ENCODE peak calls at places on chromosome 17, in seven cellular contexts. E, U, P, A, T, Z and X are unnamed samples.

GRCh38 chr17:59257101-59257500 is 36.8 kb downstream of the GDPD1 start:
- DNase-seq in E (no peak), U (no peak), P (no peak), A (no peak), T (no peak), Z (no peak), X (no peak)

GRCh38 chr17:57892820-57893595 is 43.2 kb upstream of the MRPS23 start:
- DNase-seq in E (no peak), U (peak; percentile 100), P (peak; percentile 98), A (no peak), T (no peak), Z (no peak), X (peak; percentile 99)

GRCh38 chr17:45648642-45649041 is 135.5 kb upstream of the CRHR1 start:
- DNase-seq in E (no peak), U (no peak), P (no peak), A (no peak), T (no peak), Z (no peak), X (no peak)

GRCh38 chr17:64148017-64148631 is 18.2 kb upstream of the ERN1 start:
- DNase-seq in E (no peak), U (peak; percentile 62), P (no peak), A (no peak), T (no peak), Z (no peak), X (peak; percentile 45)

GRCh38 chr17:68291836-68292688 is 767 bp downstream of the ARSG start:
- DNase-seq in E (peak; percentile 85), U (peak; percentile 53), P (peak; percentile 76), A (peak; percentile 93), T (peak; percentile 86), Z (no peak), X (peak; percentile 86)

GRCh38 chr17:82370471-82371332 is 863 bp upstream of the UTS2R start:
- DNase-seq in E (no peak), U (peak; percentile 7), P (no peak), A (no peak), T (peak; percentile 45), Z (no peak), X (no peak)

GRCh38 chr17:5553479-5553878 is 30.8 kb downstream of the NLRP1 start:
- DNase-seq in E (no peak), U (no peak), P (no peak), A (no peak), T (no peak), Z (no peak), X (no peak)

GRCh38 chr17:57281887-57282653 is 25.7 kb downstream of the MSI2 start:
- DNase-seq in E (no peak), U (no peak), P (no peak), A (no peak), T (no peak), Z (no peak), X (no peak)

GRCh38 chr17:56793947-56794346 is 39.8 kb downstream of the C17orf67 start:
- DNase-seq in E (no peak), U (no peak), P (no peak), A (no peak), T (no peak), Z (no peak), X (no peak)

GRCh38 chr17:63477471-63478440 is 895 bp downstream of the ACE start:
- DNase-seq in E (no peak), U (no peak), P (no peak), A (no peak), T (peak; percentile 22), Z (no peak), X (no peak)

GRCh38 chr17:4433515-4434031 is at the start of gene SPNS3:
- DNase-seq in E (peak; percentile 24), U (no peak), P (no peak), A (peak; percentile 21), T (peak; percentile 36), Z (no peak), X (peak; percentile 25)

GRCh38 chr17:35019386-35020179 is 39.3 kb downstream of the LIG3 start:
- DNase-seq in E (no peak), U (no peak), P (no peak), A (no peak), T (no peak), Z (no peak), X (no peak)